ENCODE peak calls at places on chromosomes 4 and X, in ten cellular contexts. N, R, C, K, S, O, Q, J, D and Y are unnamed samples.

GRCh38 chrX:13605611-13606010 is 36.2 kb downstream of the EGFL6 start:
- DNase-seq in Q (no peak), K (no peak), D (no peak), J (no peak), S (no peak), C (no peak), O (no peak), R (no peak), N (no peak), Y (no peak)

GRCh38 chr4:93764647-93765246 is 63.8 kb upstream of the ATOH1 start:
- DNase-seq in D (no peak), Q (no peak), N (no peak), S (no peak), R (peak; percentile 44), K (peak; percentile 64), C (no peak), J (peak; percentile 20), O (no peak), Y (no peak)

GRCh38 chr4:7342223-7342576 is 92.5 kb downstream of the PSAPL1 start:
- DNase-seq in R (no peak), O (no peak), J (no peak), C (no peak), D (no peak), Q (no peak), S (no peak), N (no peak), K (peak; percentile 61), Y (no peak)

GRCh38 chr4:1171306-1172227 is 816 bp downstream of the SPON2 start:
- DNase-seq in J (peak; percentile 27), K (peak; percentile 85), C (peak; percentile 50), S (no peak), N (peak; percentile 90), D (no peak), O (no peak), R (no peak), Q (peak; percentile 42), Y (no peak)

GRCh38 chrX:78074088-78074487 is 30.0 kb upstream of the PGK1 start:
- DNase-seq in R (no peak), C (no peak), K (no peak), S (no peak), J (no peak), D (no peak), Q (no peak), N (no peak), O (no peak), Y (no peak)

GRCh38 chr4:58734030-58734673 is 1624.0 kb upstream of the IGFBP7 start:
- DNase-seq in R (peak; percentile 0), K (no peak), Q (no peak), O (no peak), D (no peak), J (no peak), C (no peak), N (no peak), S (no peak), Y (no peak)

GRCh38 chr4:147984065-147984777 is 252.3 kb downstream of the ARHGAP10 start:
- DNase-seq in Q (no peak), N (no peak), R (peak; percentile 54), O (no peak), C (peak; percentile 17), S (no peak), K (peak; percentile 81), J (peak; percentile 39), D (no peak), Y (no peak)

GRCh38 chr4:90415116-90415515 is 287.9 kb downstream of the CCSER1 start:
- DNase-seq in N (no peak), J (no peak), K (no peak), C (no peak), R (no peak), O (no peak), S (no peak), D (no peak), Q (no peak), Y (no peak)

GRCh38 chrX:68461541-68461940 is 28.2 kb upstream of the OPHN1 start:
- DNase-seq in N (no peak), D (no peak), J (no peak), C (no peak), O (no peak), Q (no peak), K (no peak), S (no peak), R (peak; percentile 22), Y (no peak)

GRCh38 chrX:68462197-68462596 is 28.9 kb upstream of the OPHN1 start:
- DNase-seq in N (no peak), C (no peak), J (no peak), D (no peak), O (no peak), Q (no peak), R (peak; percentile 67), S (no peak), K (no peak), Y (no peak)

GRCh38 chrX:68463880-68464279 is 30.6 kb upstream of the OPHN1 start:
- DNase-seq in S (no peak), J (no peak), D (no peak), C (no peak), Q (no peak), K (no peak), O (no peak), R (no peak), N (no peak), Y (no peak)

DNA sequence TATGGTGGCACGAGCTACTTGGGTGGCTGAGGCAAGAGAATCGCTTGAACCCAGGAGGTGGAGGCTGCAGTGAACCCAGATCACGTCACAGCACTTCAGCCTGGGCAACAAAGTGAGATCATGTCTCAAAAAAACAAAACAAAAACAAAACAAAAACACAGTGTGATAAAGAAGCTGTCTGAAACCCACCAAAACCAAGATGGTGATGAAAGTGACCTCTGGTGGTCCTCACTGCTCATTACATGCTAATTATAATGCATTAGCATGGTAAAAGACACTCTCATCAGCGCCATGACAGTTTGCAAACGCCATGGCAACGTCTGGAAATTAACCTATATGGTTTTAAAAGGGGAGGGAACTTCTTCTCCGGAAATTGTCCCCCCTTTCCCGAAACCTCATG is 29.4 kb upstream of the OPHN1 start:
- DNase-seq in D (no peak), J (no peak), O (no peak), S (no peak), K (no peak), R (peak; percentile 47), Q (peak; percentile 51), N (no peak), C (no peak), Y (no peak)
- H3K4me3 ChIP-seq in D (peak overlapping the region; percentile 3), J (no peak overlapping the region), O (no peak overlapping the region), S (no peak overlapping the region), K (peak overlapping the region; percentile 48), R (no peak overlapping the region), Q (no peak overlapping the region), N (no peak overlapping the region), C (no peak overlapping the region), Y (no peak overlapping the region)

GRCh38 chr4:24772061-24772705 is 23.2 kb upstream of the SOD3 start:
- DNase-seq in K (no peak), D (no peak), Q (no peak), S (no peak), R (no peak), C (no peak), J (no peak), O (no peak), N (no peak), Y (no peak)

GRCh38 chr4:24771241-24771640 is 24.1 kb upstream of the SOD3 start:
- DNase-seq in S (no peak), K (no peak), D (no peak), O (no peak), J (no peak), Q (no peak), N (no peak), R (no peak), C (no peak), Y (no peak)

GRCh38 chr4:24768604-24769003 is 26.8 kb upstream of the SOD3 start:
- DNase-seq in K (no peak), D (no peak), N (no peak), Q (no peak), C (no peak), J (no peak), S (no peak), R (no peak), O (no peak), Y (no peak)

GRCh38 chr4:24768006-24768405 is 27.4 kb upstream of the SOD3 start:
- DNase-seq in D (no peak), K (no peak), C (no peak), R (no peak), N (no peak), J (no peak), O (no peak), S (no peak), Q (no peak), Y (no peak)

GRCh38 chr4:24770111-24770584 is 25.2 kb upstream of the SOD3 start:
- DNase-seq in K (peak; percentile 26), N (no peak), S (no peak), Q (no peak), C (no peak), J (no peak), O (no peak), R (peak; percentile 97), D (no peak), Y (no peak)
- H3K27ac ChIP-seq in K (peak overlapping the region; percentile 71), N (no peak overlapping the region), S (no peak overlapping the region), Q (no peak overlapping the region), C (no peak overlapping the region), J (no peak overlapping the region), O (no peak overlapping the region), R (peak overlapping the region; percentile 25), D (no peak overlapping the region), Y (no peak overlapping the region)

GRCh38 chrX:69031181-69031580 is 134.1 kb downstream of the PJA1 start:
- DNase-seq in S (no peak), D (no peak), Q (no peak), O (no peak), R (no peak), J (no peak), C (no peak), N (no peak), K (peak; percentile 58), Y (no peak)
- TF ChIP-seq CTCF in S (no peak), D (no peak), Q (no peak), O (no peak), R (no peak), J (no peak), C (peak; percentile 13), N (no peak), K (peak; percentile 29), Y (no peak)

GRCh38 chrX:130296743-130297142 is 28.0 kb upstream of the ZNF280C start:
- DNase-seq in K (no peak), O (no peak), N (no peak), D (no peak), J (no peak), C (no peak), S (no peak), Q (no peak), R (peak; percentile 6), Y (no peak)

GRCh38 chrX:130300010-130300282 is 31.2 kb upstream of the ZNF280C start:
- DNase-seq in Q (no peak), J (no peak), C (no peak), K (no peak), O (no peak), S (no peak), R (no peak), N (no peak), D (no peak), Y (no peak)

GRCh38 chrX:130301405-130301804 is 32.7 kb upstream of the ZNF280C start:
- DNase-seq in D (no peak), J (no peak), N (no peak), K (no peak), O (no peak), Q (no peak), R (no peak), C (no peak), S (no peak), Y (no peak)

GRCh38 chrX:130295519-130296314 is 27.0 kb upstream of the ZNF280C start:
- DNase-seq in J (no peak), D (no peak), K (no peak), Q (no peak), O (no peak), R (peak; percentile 1), C (no peak), S (no peak), N (no peak), Y (no peak)

DNA sequence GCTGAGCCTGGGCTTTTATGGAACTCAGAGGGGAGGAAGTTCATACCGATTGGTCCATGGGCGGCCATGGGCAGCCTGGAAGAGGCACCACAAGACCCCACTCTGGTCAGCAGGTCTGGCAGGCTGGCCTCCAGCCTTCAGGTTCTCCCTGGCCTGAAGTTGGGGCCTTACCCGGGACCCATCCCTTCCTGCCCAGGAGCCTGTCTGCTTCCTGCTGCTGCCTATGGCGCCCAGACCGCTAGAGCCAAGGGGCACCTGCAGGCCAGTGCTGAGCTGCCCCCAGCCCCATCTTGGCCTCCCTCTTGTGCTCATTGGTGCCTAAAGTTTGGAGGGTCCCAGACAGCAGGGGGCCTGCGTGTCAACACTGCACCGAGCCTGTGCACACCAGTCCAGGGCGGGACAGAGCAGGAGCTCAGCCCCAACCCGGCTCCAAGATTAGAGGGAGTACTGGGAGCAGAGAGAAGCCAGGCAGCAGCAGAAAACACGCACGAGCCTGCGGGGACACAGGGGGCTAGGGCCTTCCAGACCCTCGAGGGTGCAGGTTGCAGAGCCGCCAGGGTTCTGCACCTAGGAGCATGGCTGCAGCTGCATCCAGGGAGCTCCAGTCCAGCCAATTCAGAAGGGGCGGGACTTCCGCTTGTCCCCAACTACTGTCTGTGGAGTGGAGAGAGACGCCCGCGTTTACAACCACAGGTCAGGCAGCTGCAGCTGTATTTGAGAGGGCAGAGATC is 30.7 kb upstream of the ZNF280C start:
- DNase-seq in J (peak; percentile 46), R (no peak), S (no peak), Q (no peak), O (no peak), N (peak; percentile 20), C (peak; percentile 48), D (no peak), K (no peak), Y (no peak)
- H3K4me3 ChIP-seq in J (no peak overlapping the region), R (no peak overlapping the region), S (no peak overlapping the region), Q (no peak overlapping the region), O (no peak overlapping the region), N (no peak overlapping the region), C (no peak overlapping the region), D (no peak overlapping the region), K (no peak overlapping the region), Y (no peak overlapping the region)